ENCODE peak calls at places on chromosomes 13 and 19, in seven cellular contexts. F is dorsolateral prefrontal cortex; G is K562; Z is CD8-positive, alpha-beta T cell; R is CD4-positive, CD25-positive, alpha-beta regulatory T cell; U is pancreas; V is choroid plexus epithelial cell. J is an unnamed sample.

GRCh38 chr13:107574517-107575215 is 640.7 kb downstream of the LIG4 start:
- DNase-seq in F (no peak), G (no peak), Z (no peak), R (no peak), U (no peak), V (peak; percentile 53), J (no peak)

GRCh38 chr13:50720856-50721663 is 122.4 kb downstream of the DLEU7 start:
- DNase-seq in F (no peak), G (no peak), Z (no peak), R (no peak), U (no peak), V (no peak), J (no peak)

GRCh38 chr19:33796164-33797100 is at the start of gene KCTD15:
- DNase-seq in F (no peak), G (peak; percentile 61), Z (no peak), R (no peak), U (peak; percentile 63), V (peak; percentile 60), J (no peak)

GRCh38 chr13:110628477-110628793 is 13.1 kb downstream of the NAXD start:
- DNase-seq in F (no peak), G (no peak), Z (no peak), R (no peak), U (no peak), V (peak; percentile 85), J (no peak)

GRCh38 chr13:41960700-41961697 is at the start of gene VWA8:
- DNase-seq in F (peak; percentile 67), G (peak; percentile 82), Z (peak; percentile 82), R (peak; percentile 94), U (peak; percentile 85), V (peak; percentile 82), J (peak; percentile 78)

GRCh38 chr19:29372461-29372860 is 153.3 kb upstream of the VSTM2B start:
- DNase-seq in F (no peak), G (no peak), Z (no peak), R (no peak), U (no peak), V (no peak), J (no peak)

GRCh38 chr19:615619-616018 is 17.7 kb downstream of the POLRMT start:
- DNase-seq in F (no peak), G (no peak), Z (no peak), R (no peak), U (no peak), V (peak; percentile 21), J (no peak)

GRCh38 chr19:35088514-35088913 is 27.1 kb upstream of the FXYD3 start:
- DNase-seq in F (no peak), G (no peak), Z (no peak), R (no peak), U (no peak), V (peak; percentile 78), J (no peak)

GRCh38 chr19:16660763-16661479 is at the start of gene TMEM38A:
- DNase-seq in F (no peak), G (peak; percentile 56), Z (peak; percentile 36), R (peak; percentile 27), U (peak; percentile 73), V (no peak), J (no peak)

GRCh38 chr13:94608586-94608985 is 6.9 kb downstream of the GPR180 start:
- DNase-seq in F (no peak), G (no peak), Z (no peak), R (no peak), U (no peak), V (no peak), J (no peak)

GRCh38 chr13:94154362-94154761 is 325.1 kb downstream of the DCT start:
- DNase-seq in F (no peak), G (no peak), Z (no peak), R (no peak), U (no peak), V (peak; percentile 69), J (no peak)

GRCh38 chr13:110458594-110459365 is 102.7 kb downstream of the RAB20 start:
- DNase-seq in F (no peak), G (no peak), Z (no peak), R (no peak), U (no peak), V (no peak), J (no peak)

GRCh38 chr13:20505405-20506366 is 20.0 kb downstream of the CRYL1 start:
- DNase-seq in F (no peak), G (no peak), Z (no peak), R (no peak), U (no peak), V (peak; percentile 15), J (no peak)

GRCh38 chr13:99227909-99228688 is 27.4 kb downstream of the UBAC2 start:
- DNase-seq in F (no peak), G (no peak), Z (no peak), R (no peak), U (no peak), V (no peak), J (no peak)

GRCh38 chr13:100895656-100896055 is 221.1 kb upstream of the TMTC4 start:
- DNase-seq in F (no peak), G (no peak), Z (no peak), R (no peak), U (no peak), V (no peak), J (no peak)

GRCh38 chr13:19573072-19573716 is 11.9 kb upstream of the TPTE2 start:
- DNase-seq in F (no peak), G (no peak), Z (no peak), R (no peak), U (no peak), V (no peak), J (no peak)

GRCh38 chr19:33132425-33132824 is 511 bp downstream of the WDR88 start:
- DNase-seq in F (no peak), G (no peak), Z (no peak), R (no peak), U (no peak), V (no peak), J (no peak)

GRCh38 chr13:112893570-112894422 is 75.2 kb upstream of the MCF2L start:
- DNase-seq in F (no peak), G (peak; percentile 52), Z (peak; percentile 33), R (peak; percentile 27), U (peak; percentile 84), V (peak; percentile 27), J (no peak)

GRCh38 chr13:27915301-27916207 is 4.2 kb upstream of the PDX1 start:
- DNase-seq in F (no peak), G (no peak), Z (no peak), R (no peak), U (no peak), V (no peak), J (no peak)

GRCh38 chr13:90455861-90456260 is 891.6 kb upstream of the MIR17HG start:
- DNase-seq in F (no peak), G (no peak), Z (no peak), R (no peak), U (no peak), V (peak; percentile 53), J (no peak)

GRCh38 chr19:16066611-16067104 is 9.6 kb upstream of the TPM4 start:
- DNase-seq in F (no peak), G (peak; percentile 76), Z (peak; percentile 55), R (peak; percentile 79), U (no peak), V (no peak), J (peak; percentile 58)

GRCh38 chr19:18590273-18591272 is 2.0 kb downstream of the REX1BD start:
- DNase-seq in F (peak; percentile 97), G (peak; percentile 94), Z (peak; percentile 57), R (no peak), U (no peak), V (peak; percentile 87), J (peak; percentile 33)

GRCh38 chr19:47608908-47609879 is at the start of gene BICRA:
- DNase-seq in F (peak; percentile 72), G (peak; percentile 88), Z (peak; percentile 87), R (peak; percentile 89), U (peak; percentile 90), V (peak; percentile 88), J (peak; percentile 60)

GRCh38 chr13:107767119-107767518 is 448.2 kb downstream of the LIG4 start:
- DNase-seq in F (no peak), G (no peak), Z (no peak), R (no peak), U (no peak), V (no peak), J (no peak)

GRCh38 chr13:98041081-98041820 is 87.8 kb downstream of the IPO5 start:
- DNase-seq in F (no peak), G (no peak), Z (no peak), R (no peak), U (no peak), V (no peak), J (no peak)

GRCh38 chr13:114065926-114066774 is 66.3 kb downstream of the RASA3 start:
- DNase-seq in F (no peak), G (no peak), Z (peak; percentile 70), R (peak; percentile 32), U (no peak), V (no peak), J (no peak)

GRCh38 chr19:20287070-20287469 is 120.1 kb downstream of the ZNF486 start:
- DNase-seq in F (peak; percentile 48), G (no peak), Z (no peak), R (no peak), U (no peak), V (no peak), J (no peak)

GRCh38 chr13:113028336-113029060 is 59.5 kb downstream of the MCF2L start:
- DNase-seq in F (no peak), G (no peak), Z (no peak), R (no peak), U (no peak), V (no peak), J (no peak)

GRCh38 chr19:19513671-19514070 is 1.7 kb downstream of the TSSK6 start:
- DNase-seq in F (no peak), G (no peak), Z (no peak), R (no peak), U (no peak), V (no peak), J (no peak)

GRCh38 chr19:49019242-49019932 is 2.5 kb upstream of the LHB start:
- DNase-seq in F (no peak), G (peak; percentile 91), Z (peak; percentile 53), R (peak; percentile 57), U (peak; percentile 89), V (peak; percentile 45), J (no peak)
- H3K4me3 ChIP-seq in F (peak overlapping the region; percentile 39), G (peak overlapping the region; percentile 41), Z (peak overlapping the region; percentile 71), R (peak overlapping the region; percentile 64), U (peak overlapping the region; percentile 47), V (peak overlapping the region; percentile 47), J (no peak overlapping the region)

DNA sequence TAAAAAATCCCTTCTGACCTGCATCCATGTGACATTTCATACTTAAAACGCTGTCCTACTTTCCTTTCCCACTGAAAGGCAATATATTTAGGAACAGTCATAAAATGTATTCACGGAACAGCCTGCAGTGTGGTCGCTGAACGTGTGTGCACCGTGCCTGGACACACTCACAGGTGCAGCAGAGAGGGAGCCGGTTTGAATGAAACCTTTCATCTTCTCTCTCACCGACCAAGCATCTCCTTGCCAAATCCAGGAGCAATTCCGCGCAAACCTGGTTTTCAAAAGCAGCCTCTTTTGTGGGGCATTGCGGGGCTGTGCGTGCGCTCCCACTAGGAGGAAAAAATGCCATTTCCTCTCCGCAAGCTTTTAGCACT is 1.0 kb downstream of the DCLK1 start:
- DNase-seq in F (no peak), G (no peak), Z (no peak), R (no peak), U (no peak), V (no peak), J (no peak)
- H3K4me3 ChIP-seq in F (peak overlapping the region; percentile 58), G (no peak overlapping the region), Z (no peak overlapping the region), R (no peak overlapping the region), U (no peak overlapping the region), V (peak overlapping the region; percentile 57), J (no peak overlapping the region)

GRCh38 chr19:46303345-46303701 is 6.5 kb downstream of the HIF3A start:
- DNase-seq in F (no peak), G (no peak), Z (no peak), R (no peak), U (no peak), V (no peak), J (no peak)
- H3K4me3 ChIP-seq in F (no peak overlapping the region), G (no peak overlapping the region), Z (no peak overlapping the region), R (no peak overlapping the region), U (no peak overlapping the region), V (no peak overlapping the region), J (no peak overlapping the region)

GRCh38 chr19:12496480-12496879 is 11.9 kb upstream of the ZNF709 start:
- DNase-seq in F (no peak), G (no peak), Z (no peak), R (no peak), U (no peak), V (no peak), J (no peak)
- H3K4me3 ChIP-seq in F (no peak overlapping the region), G (no peak overlapping the region), Z (no peak overlapping the region), R (no peak overlapping the region), U (no peak overlapping the region), V (no peak overlapping the region), J (no peak overlapping the region)